ENCODE peak calls at places on chromosome 4, in seven cellular contexts. B, S, O, X, H, W and M are unnamed samples.

GRCh38 chr4:75345436-75345835 is 168.8 kb downstream of the RCHY1 start:
- DNase-seq in H (peak), O (no peak), S (no peak), B (no peak), W (no peak), X (no peak), M (no peak)

GRCh38 chr4:27666943-27667342 is 806.3 kb downstream of the STIM2 start:
- DNase-seq in O (no peak), S (no peak), H (peak), W (no peak), X (no peak), B (no peak), M (peak)

GRCh38 chr4:53119685-53120084 is 246.2 kb downstream of the SCFD2 start:
- DNase-seq in O (peak), B (peak), X (no peak), S (no peak), W (peak), H (peak), M (no peak)

GRCh38 chr4:36281384-36282106 is at the start of gene DTHD1:
- DNase-seq in O (no peak), W (no peak), B (no peak), H (no peak), S (no peak), X (no peak), M (no peak)

GRCh38 chr4:122806981-122807679 is 19.5 kb upstream of the FGF2 start:
- DNase-seq in O (no peak), S (no peak), X (no peak), W (no peak), H (no peak), B (no peak), M (no peak)

GRCh38 chr4:137384476-137384875 is 147.8 kb downstream of the PCDH18 start:
- DNase-seq in X (no peak), B (no peak), S (no peak), W (no peak), O (peak), H (no peak), M (no peak)

GRCh38 chr4:43394976-43395375 is 502.5 kb downstream of the GRXCR1 start:
- DNase-seq in B (no peak), W (no peak), X (no peak), H (no peak), S (no peak), O (no peak), M (no peak)

GRCh38 chr4:58807843-58808605 is 1697.8 kb upstream of the IGFBP7 start:
- DNase-seq in B (no peak), O (peak), S (no peak), W (no peak), X (no peak), H (no peak), M (no peak)

GRCh38 chr4:177484613-177485021 is 42.4 kb upstream of the AGA start:
- DNase-seq in O (no peak), X (no peak), B (peak), W (peak), S (no peak), H (peak), M (no peak)

GRCh38 chr4:79877511-79877910 is 195.5 kb downstream of the ANTXR2 start:
- DNase-seq in O (no peak), B (no peak), W (no peak), S (no peak), H (no peak), X (no peak), M (no peak)

GRCh38 chr4:188109157-188109755 is at the start of gene TRIML2:
- DNase-seq in B (no peak), O (no peak), X (no peak), S (no peak), W (no peak), H (peak), M (no peak)

GRCh38 chr4:73311428-73311827 is 52.8 kb upstream of the ANKRD17 start:
- DNase-seq in H (peak), B (peak), S (no peak), X (no peak), W (peak), O (peak), M (peak)

GRCh38 chr4:16843831-16844508 is 54.5 kb downstream of the LDB2 start:
- DNase-seq in H (peak), S (no peak), X (no peak), O (no peak), W (peak), B (no peak), M (no peak)

GRCh38 chr4:73599182-73599581 is 21.1 kb downstream of the RASSF6 start:
- DNase-seq in X (no peak), H (peak), B (peak), W (peak), O (peak), S (no peak), M (no peak)

GRCh38 chr4:26140150-26140898 is 180.5 kb upstream of the RBPJ start:
- DNase-seq in B (no peak), S (no peak), H (peak), W (peak), O (no peak), X (no peak), M (no peak)

GRCh38 chr4:113300384-113301011 is 251.0 kb downstream of the ANK2 start:
- DNase-seq in W (peak), X (no peak), O (no peak), S (no peak), H (peak), B (no peak), M (no peak)

GRCh38 chr4:15653864-15654391 is 1.2 kb downstream of the FBXL5 start:
- DNase-seq in O (peak), H (peak), X (no peak), S (no peak), B (peak), W (peak), M (peak)

GRCh38 chr4:2288051-2288541 is 26.2 kb upstream of the MXD4 start:
- DNase-seq in S (no peak), B (no peak), X (no peak), W (no peak), H (no peak), O (no peak), M (no peak)

GRCh38 chr4:173257732-173258717 is 76.1 kb downstream of the HMGB2 start:
- DNase-seq in X (no peak), W (peak), S (no peak), B (peak), O (peak), H (peak), M (peak)

GRCh38 chr4:162409048-162409447 is 245.2 kb upstream of the FSTL5 start:
- DNase-seq in S (no peak), X (no peak), H (no peak), O (no peak), W (no peak), B (no peak), M (no peak)

GRCh38 chr4:13483142-13484044 is 747 bp downstream of the RAB28 start:
- DNase-seq in O (peak), X (no peak), S (peak), B (peak), W (peak), H (peak), M (peak)

GRCh38 chr4:140243345-140243753 is 89.4 kb upstream of the MAML3 start:
- DNase-seq in H (no peak), W (no peak), O (peak), S (no peak), X (no peak), B (peak), M (peak)

GRCh38 chr4:185142563-185142910 is 529 bp upstream of the SLC25A4 start:
- DNase-seq in X (no peak), S (no peak), B (no peak), H (no peak), O (peak), W (no peak), M (no peak)

GRCh38 chr4:72302981-72303704 is 265.9 kb downstream of the ADAMTS3 start:
- DNase-seq in B (peak), S (no peak), O (peak), H (peak), X (no peak), W (peak), M (peak)

GRCh38 chr4:151486166-151486565 is 77.2 kb downstream of the FHIP1A start:
- DNase-seq in B (no peak), S (no peak), W (peak), O (no peak), X (no peak), H (peak), M (no peak)